ENCODE peak calls at places on chromosomes 6 and 20, in four cellular contexts. One of them, this sample, is unnamed.

GRCh38 chr6:21679761-21680265 is 86.3 kb downstream of the SOX4 start:
- DNase-seq in ELF-1: peak; percentile 15
- DNase-seq in NCI-H1048: no peak
- DNase-seq in ELR: peak; percentile 28
- DNase-seq in this sample: no peak

GRCh38 chr6:138422861-138423260 is 18.8 kb downstream of the HEBP2 start:
- DNase-seq in ELF-1: no peak
- DNase-seq in NCI-H1048: no peak
- DNase-seq in ELR: no peak
- DNase-seq in this sample: no peak

GRCh38 chr20:63978319-63979220 is 872 bp downstream of the SAMD10 start:
- DNase-seq in ELF-1: peak; percentile 74
- DNase-seq in NCI-H1048: no peak
- DNase-seq in ELR: peak; percentile 79
- DNase-seq in this sample: peak; percentile 80

GRCh38 chr6:105993769-105994521 is 92.2 kb upstream of the PRDM1 start:
- DNase-seq in ELF-1: peak; percentile 59
- DNase-seq in NCI-H1048: no peak
- DNase-seq in ELR: peak; percentile 80
- DNase-seq in this sample: peak; percentile 25

GRCh38 chr6:105849741-105850140 is 236.4 kb upstream of the PRDM1 start:
- DNase-seq in ELF-1: no peak
- DNase-seq in NCI-H1048: no peak
- DNase-seq in ELR: peak; percentile 54
- DNase-seq in this sample: no peak

GRCh38 chr6:54285595-54285994 is 22.6 kb upstream of the TINAG start:
- DNase-seq in ELF-1: no peak
- DNase-seq in NCI-H1048: no peak
- DNase-seq in ELR: no peak
- DNase-seq in this sample: no peak

GRCh38 chr6:105363100-105363754 is 39.7 kb downstream of the PREP start:
- DNase-seq in ELF-1: no peak
- DNase-seq in NCI-H1048: no peak
- DNase-seq in ELR: peak; percentile 59
- DNase-seq in this sample: no peak

GRCh38 chr6:29295623-29296022 is 5.9 kb upstream of the OR14J1 start:
- DNase-seq in ELF-1: no peak
- DNase-seq in NCI-H1048: no peak
- DNase-seq in ELR: no peak
- DNase-seq in this sample: no peak

GRCh38 chr6:10407018-10407673 is 7.7 kb downstream of the TFAP2A start:
- DNase-seq in ELF-1: no peak
- DNase-seq in NCI-H1048: no peak
- DNase-seq in ELR: no peak
- DNase-seq in this sample: no peak

GRCh38 chr6:52724041-52724405 is 39.3 kb downstream of the GSTA2 start:
- DNase-seq in ELF-1: no peak
- DNase-seq in NCI-H1048: no peak
- DNase-seq in ELR: peak; percentile 37
- DNase-seq in this sample: no peak

GRCh38 chr6:166747644-166748595 is 120.9 kb upstream of the RPS6KA2 start:
- DNase-seq in ELF-1: no peak
- DNase-seq in NCI-H1048: no peak
- DNase-seq in ELR: no peak
- DNase-seq in this sample: no peak

GRCh38 chr20:20207291-20207690 is 155.0 kb downstream of the CFAP61 start:
- DNase-seq in ELF-1: peak; percentile 69
- DNase-seq in NCI-H1048: no peak
- DNase-seq in ELR: no peak
- DNase-seq in this sample: peak; percentile 34

GRCh38 chr6:79946242-79946641 is 1.1 kb downstream of the ELOVL4 start:
- DNase-seq in ELF-1: peak; percentile 43
- DNase-seq in NCI-H1048: no peak
- DNase-seq in ELR: peak; percentile 57
- DNase-seq in this sample: peak; percentile 46

GRCh38 chr6:21001736-21002135 is 467.5 kb downstream of the CDKAL1 start:
- DNase-seq in ELF-1: no peak
- DNase-seq in NCI-H1048: no peak
- DNase-seq in ELR: no peak
- DNase-seq in this sample: no peak

GRCh38 chr6:112245511-112246203 is 8.7 kb downstream of the LAMA4 start:
- DNase-seq in ELF-1: no peak
- DNase-seq in NCI-H1048: peak; percentile 45
- DNase-seq in ELR: no peak
- DNase-seq in this sample: no peak

GRCh38 chr6:146700078-146700686 is 101.4 kb downstream of the ADGB start:
- DNase-seq in ELF-1: peak; percentile 11
- DNase-seq in NCI-H1048: peak; percentile 57
- DNase-seq in ELR: peak; percentile 87
- DNase-seq in this sample: peak; percentile 62

GRCh38 chr20:14142171-14142570 is 146.9 kb downstream of the MACROD2 start:
- DNase-seq in ELF-1: peak; percentile 87
- DNase-seq in NCI-H1048: no peak
- DNase-seq in ELR: no peak
- DNase-seq in this sample: peak; percentile 70

GRCh38 chr6:125314019-125314581 is 12.3 kb upstream of the HDDC2 start:
- DNase-seq in ELF-1: peak; percentile 73
- DNase-seq in NCI-H1048: peak; percentile 31
- DNase-seq in ELR: peak; percentile 67
- DNase-seq in this sample: peak; percentile 49

GRCh38 chr6:15496345-15497131 is 166.3 kb downstream of the DTNBP1 start:
- DNase-seq in ELF-1: no peak
- DNase-seq in NCI-H1048: no peak
- DNase-seq in ELR: no peak
- DNase-seq in this sample: no peak

GRCh38 chr6:31712296-31712695 is 2.9 kb upstream of the LY6G6D start:
- DNase-seq in ELF-1: no peak
- DNase-seq in NCI-H1048: no peak
- DNase-seq in ELR: no peak
- DNase-seq in this sample: no peak

GRCh38 chr20:60254901-60255411 is 296.7 kb downstream of the CDH26 start:
- DNase-seq in ELF-1: no peak
- DNase-seq in NCI-H1048: no peak
- DNase-seq in ELR: peak; percentile 96
- DNase-seq in this sample: no peak

This sample was measured in iPS-NIHi11.